ENCODE peak calls at places on chromosome 12, in ten cellular contexts. X is iris pigment epithelial cell, V is T-cell, K is GM20000, H is A549, E is colonic mucosa, P is GM10248, N is Daoy, W is psoas muscle, Z is hippocampal formation. S is an unnamed sample.

GRCh38 chr12:80778005-80778541 is 61.4 kb downstream of the MYF5 start:
- DNase-seq in V (no peak), Z (peak), P (peak), E (peak), K (peak), X (peak), W (no peak), H (peak), N (peak), S (peak)

GRCh38 chr12:101962486-101962885 is 85.1 kb downstream of the DRAM1 start:
- DNase-seq in K (no peak), Z (no peak), H (no peak), V (no peak), N (no peak), X (no peak), W (no peak), P (no peak), E (no peak), S (no peak)

GRCh38 chr12:132657004-132657727 is 30.0 kb downstream of the POLE start:
- DNase-seq in V (no peak), N (no peak), Z (no peak), X (peak), W (no peak), P (no peak), E (no peak), H (no peak), K (no peak), S (no peak)

GRCh38 chr12:51773145-51773869 is 75.2 kb downstream of the FIGNL2 start:
- DNase-seq in E (no peak), K (no peak), X (peak), H (peak), Z (no peak), V (no peak), P (no peak), N (peak), W (no peak), S (no peak)

GRCh38 chr12:95836185-95836609 is 22.6 kb upstream of the SNRPF start:
- DNase-seq in P (no peak), V (no peak), X (peak), E (no peak), Z (no peak), N (peak), W (no peak), H (peak), K (no peak), S (no peak)

GRCh38 chr12:57731411-57732080 is 7.0 kb downstream of the AGAP2 start:
- DNase-seq in K (no peak), Z (no peak), E (no peak), V (no peak), W (no peak), P (no peak), N (no peak), H (no peak), X (no peak), S (no peak)

GRCh38 chr12:106138646-106139421 is at the start of gene NUAK1:
- DNase-seq in K (peak), W (peak), V (no peak), H (peak), Z (peak), P (peak), E (peak), N (peak), X (peak), S (no peak)

GRCh38 chr12:67413577-67413976 is 144.4 kb downstream of the CAND1 start:
- DNase-seq in Z (no peak), N (peak), X (no peak), V (no peak), P (no peak), H (no peak), W (no peak), K (no peak), E (no peak), S (no peak)

GRCh38 chr12:111444706-111445310 is 39.1 kb downstream of the SH2B3 start:
- DNase-seq in X (peak), P (peak), K (peak), W (peak), V (peak), N (no peak), H (no peak), E (peak), Z (peak), S (no peak)

GRCh38 chr12:131835616-131836171 is 7.5 kb downstream of the MMP17 start:
- DNase-seq in Z (no peak), H (no peak), K (no peak), V (no peak), X (no peak), E (no peak), W (no peak), P (no peak), N (no peak), S (no peak)

GRCh38 chr12:2456813-2457186 is 338.0 kb upstream of the FKBP4 start:
- DNase-seq in E (no peak), X (no peak), V (no peak), W (no peak), H (no peak), N (no peak), P (no peak), K (no peak), Z (no peak), S (no peak)

GRCh38 chr12:2613674-2614073 is 181.1 kb upstream of the FKBP4 start:
- DNase-seq in N (peak), K (no peak), P (no peak), H (peak), Z (no peak), X (peak), E (no peak), W (no peak), V (no peak), S (peak)

GRCh38 chr12:58500399-58500798 is 419.9 kb downstream of the LRIG3 start:
- DNase-seq in V (no peak), P (no peak), X (peak), N (no peak), Z (no peak), K (no peak), E (no peak), H (no peak), W (no peak), S (no peak)

GRCh38 chr12:101877816-101878811 is 734 bp downstream of the DRAM1 start:
- DNase-seq in E (peak), X (peak), K (peak), P (peak), H (peak), Z (no peak), N (peak), V (no peak), W (peak), S (no peak)

GRCh38 chr12:93852067-93852466 is 174.9 kb downstream of the CRADD start:
- DNase-seq in H (no peak), W (no peak), Z (no peak), X (no peak), K (no peak), V (no peak), E (no peak), N (no peak), P (no peak), S (no peak)

GRCh38 chr12:13171921-13172859 is 24.3 kb upstream of the EMP1 start:
- DNase-seq in X (peak), E (peak), H (peak), K (peak), W (no peak), N (peak), Z (no peak), V (no peak), P (peak), S (no peak)

GRCh38 chr12:103771466-103771865 is 69.6 kb downstream of the NT5DC3 start:
- DNase-seq in V (no peak), X (peak), W (peak), E (peak), K (peak), Z (peak), H (peak), N (peak), P (no peak), S (peak)

GRCh38 chr12:109711596-109712461 is 1.8 kb upstream of the FAM222A start:
- DNase-seq in Z (no peak), P (no peak), W (no peak), E (no peak), K (no peak), H (no peak), V (no peak), X (no peak), N (no peak), S (no peak)

GRCh38 chr12:109113661-109114321 is 2.6 kb upstream of the ACACB start:
- DNase-seq in N (no peak), X (no peak), H (no peak), K (no peak), E (no peak), V (no peak), W (no peak), Z (no peak), P (no peak), S (no peak)

GRCh38 chr12:79897617-79898016 is 37.3 kb downstream of the PPP1R12A start:
- DNase-seq in N (peak), Z (no peak), W (no peak), V (no peak), K (no peak), P (no peak), X (peak), E (no peak), H (peak), S (peak)

GRCh38 chr12:92051441-92051840 is 94.2 kb downstream of the BTG1 start:
- DNase-seq in P (no peak), X (no peak), E (no peak), W (no peak), V (no peak), K (no peak), H (no peak), N (no peak), Z (no peak), S (no peak)

GRCh38 chr12:53102883-53103807 is at the start of gene SOAT2:
- DNase-seq in P (no peak), X (no peak), K (no peak), N (no peak), E (peak), H (no peak), Z (no peak), V (peak), W (no peak), S (no peak)

GRCh38 chr12:31019561-31020308 is 53.9 kb upstream of the DDX11 start:
- DNase-seq in X (no peak), Z (no peak), P (no peak), H (no peak), V (no peak), N (no peak), E (no peak), K (no peak), W (no peak), S (no peak)

GRCh38 chr12:49230810-49231209 is 34.1 kb upstream of the TUBA1C start:
- DNase-seq in N (no peak), V (no peak), E (no peak), W (no peak), X (no peak), H (no peak), P (no peak), K (no peak), Z (no peak), S (no peak)

GRCh38 chr12:3975652-3976051 is 102.5 kb upstream of the PARP11 start:
- DNase-seq in E (no peak), N (no peak), X (no peak), K (no peak), W (no peak), V (no peak), P (no peak), H (no peak), Z (no peak), S (no peak)

GRCh38 chr12:71752887-71753286 is 1.8 kb upstream of the RAB21 start:
- DNase-seq in P (no peak), X (no peak), H (no peak), V (no peak), W (no peak), Z (no peak), N (no peak), E (no peak), K (no peak), S (no peak)

GRCh38 chr12:128976120-128976519 is 122.8 kb downstream of the GLT1D1 start:
- DNase-seq in W (no peak), E (peak), X (no peak), Z (peak), H (peak), K (no peak), N (peak), P (no peak), V (no peak), S (no peak)

GRCh38 chr12:132222096-132222807 is 78.0 kb downstream of the NOC4L start:
- DNase-seq in Z (no peak), K (no peak), P (no peak), E (no peak), V (peak), H (peak), X (peak), N (peak), W (no peak), S (no peak)

GRCh38 chr12:124531281-124531745 is 36.1 kb downstream of the NCOR2 start:
- DNase-seq in E (no peak), V (no peak), X (no peak), W (peak), K (no peak), P (no peak), Z (no peak), H (no peak), N (no peak), S (no peak)